ENCODE peak calls at places on chromosomes 2 and 18, in eight cellular contexts. M is breast epithelium; C is CD8-positive, alpha-beta T cell; W is mucosa of descending colon; Y is ovary; A is neural crest cell; I is psoas muscle; D is WTC11. N is an unnamed sample.

GRCh38 chr2:235360446-235360845 is 133.4 kb upstream of the AGAP1 start:
- DNase-seq in M (no peak), C (no peak), W (no peak), Y (no peak), A (no peak), I (no peak), D (no peak), N (no peak)

GRCh38 chr18:3248670-3249359 is 1.2 kb downstream of the MYL12A start:
- DNase-seq in M (no peak), C (no peak), W (no peak), Y (no peak), A (no peak), I (no peak), D (no peak), N (no peak)

GRCh38 chr2:160494243-160494642 is 636 bp upstream of the RBMS1 start:
- DNase-seq in M (no peak), C (no peak), W (no peak), Y (peak), A (no peak), I (no peak), D (no peak), N (no peak)

GRCh38 chr2:24435391-24436316 is 55.4 kb upstream of the NCOA1 start:
- DNase-seq in M (peak), C (no peak), W (no peak), Y (peak), A (no peak), I (peak), D (no peak), N (no peak)

GRCh38 chr18:21490745-21491144 is 109.8 kb downstream of the ESCO1 start:
- DNase-seq in M (no peak), C (no peak), W (no peak), Y (no peak), A (no peak), I (no peak), D (no peak), N (no peak)

GRCh38 chr18:8584798-8585197 is 24.4 kb upstream of the RAB12 start:
- DNase-seq in M (no peak), C (no peak), W (no peak), Y (no peak), A (no peak), I (no peak), D (peak), N (no peak)

GRCh38 chr2:170092475-170092874 is 85.5 kb upstream of the MYO3B start:
- DNase-seq in M (no peak), C (no peak), W (no peak), Y (no peak), A (no peak), I (no peak), D (no peak), N (no peak)

GRCh38 chr2:144459937-144460336 is 60.0 kb downstream of the ZEB2 start:
- DNase-seq in M (no peak), C (peak), W (no peak), Y (no peak), A (no peak), I (no peak), D (no peak), N (no peak)

GRCh38 chr2:233481368-233482142 is 85.0 kb downstream of the USP40 start:
- DNase-seq in M (no peak), C (no peak), W (no peak), Y (no peak), A (no peak), I (no peak), D (no peak), N (no peak)

GRCh38 chr2:211133766-211134165 is 577.4 kb downstream of the CPS1 start:
- DNase-seq in M (no peak), C (no peak), W (no peak), Y (no peak), A (no peak), I (no peak), D (no peak), N (no peak)

GRCh38 chr2:203543898-203544328 is 8.8 kb upstream of the RAPH1 start:
- DNase-seq in M (no peak), C (no peak), W (no peak), Y (no peak), A (no peak), I (no peak), D (no peak), N (no peak)

GRCh38 chr2:237456200-237456731 is 30.8 kb upstream of the MLPH start:
- DNase-seq in M (no peak), C (no peak), W (no peak), Y (no peak), A (no peak), I (peak), D (no peak), N (no peak)

GRCh38 chr2:47373747-47374146 is 29.2 kb upstream of the MSH2 start:
- DNase-seq in M (no peak), C (no peak), W (peak), Y (no peak), A (peak), I (no peak), D (peak), N (peak)

GRCh38 chr2:145094353-145094752 is 574.4 kb upstream of the ZEB2 start:
- DNase-seq in M (no peak), C (no peak), W (no peak), Y (no peak), A (no peak), I (no peak), D (no peak), N (no peak)

GRCh38 chr2:193542762-193543161 is 1348.0 kb upstream of the TMEFF2 start:
- DNase-seq in M (no peak), C (no peak), W (no peak), Y (no peak), A (no peak), I (no peak), D (no peak), N (no peak)

GRCh38 chr2:105403785-105404698 is 5.2 kb upstream of the FHL2 start:
- DNase-seq in M (no peak), C (no peak), W (peak), Y (no peak), A (no peak), I (no peak), D (peak), N (no peak)

GRCh38 chr2:17148298-17149228 is 369.7 kb downstream of the RAD51AP2 start:
- DNase-seq in M (no peak), C (no peak), W (no peak), Y (peak), A (peak), I (no peak), D (peak), N (no peak)

GRCh38 chr2:1992280-1992679 is 248.0 kb upstream of the PXDN start:
- DNase-seq in M (no peak), C (no peak), W (no peak), Y (no peak), A (no peak), I (no peak), D (no peak), N (no peak)

DNA sequence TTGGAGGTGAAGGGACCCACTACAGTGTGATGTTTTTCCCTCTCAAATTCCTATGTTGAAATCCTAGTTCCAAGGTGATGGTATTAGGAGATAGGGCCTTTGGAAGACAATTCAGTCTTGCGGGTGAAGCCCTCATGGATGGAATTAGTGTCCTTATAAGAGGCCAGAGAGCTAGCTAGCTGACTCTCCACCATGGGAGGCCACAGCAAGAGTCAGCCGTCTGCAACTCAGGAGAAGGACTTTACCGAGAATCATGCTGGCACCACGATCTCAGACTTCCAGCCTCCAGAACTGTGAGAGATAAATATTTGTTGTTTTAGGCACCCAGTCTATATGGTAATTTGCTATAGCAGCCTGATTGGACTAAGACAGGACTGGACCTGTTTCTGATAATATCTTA is 461.4 kb downstream of the TSN start:
- DNase-seq in M (no peak), C (no peak), W (no peak), Y (no peak), A (no peak), I (no peak), D (no peak), N (no peak)
- TF ChIP-seq CTCF in M (no peak), C (no peak), W (no peak), Y (no peak), A (no peak), I (no peak), D (no peak), N (no peak)

DNA sequence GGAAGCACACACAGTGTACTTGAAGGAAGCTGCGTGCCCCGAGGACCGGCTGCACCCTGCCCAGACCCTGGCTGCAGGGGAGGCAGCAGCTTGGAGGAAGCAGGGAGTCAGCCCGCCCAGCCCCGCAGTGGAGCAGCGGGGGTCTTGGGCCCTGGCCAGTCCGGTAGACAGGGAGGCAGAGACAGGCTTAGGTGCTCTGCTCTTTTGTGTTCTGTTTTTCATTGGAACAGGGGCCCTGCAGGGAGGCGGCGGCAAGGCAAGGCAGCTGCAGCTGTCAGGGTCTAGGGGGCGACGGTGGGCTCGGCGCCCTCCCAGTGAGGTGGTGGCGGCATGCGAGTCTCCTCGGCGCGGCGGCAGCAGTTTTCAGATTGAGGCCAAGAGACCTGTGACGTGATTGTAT is 53.3 kb upstream of the TFCP2L1 start:
- DNase-seq in M (no peak), C (no peak), W (no peak), Y (no peak), A (no peak), I (no peak), D (peak), N (no peak)
- TF ChIP-seq CTCF in M (no peak), C (no peak), W (no peak), Y (no peak), A (no peak), I (no peak), D (peak), N (no peak)

DNA sequence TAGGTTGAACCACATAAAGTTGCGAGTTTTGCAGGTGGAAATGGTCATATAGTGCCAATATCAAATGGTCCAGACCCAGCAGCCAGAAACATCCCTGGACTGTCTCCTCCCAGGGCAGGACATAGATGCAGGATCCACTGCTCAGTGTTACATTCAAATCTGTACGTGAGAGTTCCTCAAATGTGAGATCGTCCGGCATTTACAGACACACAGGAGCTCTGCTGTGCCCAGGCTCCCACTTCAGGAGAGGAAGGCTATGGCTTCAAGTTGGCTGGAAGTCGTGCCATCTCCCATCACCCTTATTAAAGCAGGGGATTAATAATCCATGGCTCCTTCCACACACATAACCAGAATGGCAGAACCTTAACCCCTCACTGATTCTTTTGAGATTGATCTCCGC is 688.2 kb upstream of the HS6ST1 start:
- DNase-seq in M (no peak), C (no peak), W (no peak), Y (no peak), A (no peak), I (no peak), D (no peak), N (no peak)
- TF ChIP-seq CTCF in M (no peak), C (no peak), W (no peak), Y (no peak), A (no peak), I (no peak), D (no peak), N (no peak)

DNA sequence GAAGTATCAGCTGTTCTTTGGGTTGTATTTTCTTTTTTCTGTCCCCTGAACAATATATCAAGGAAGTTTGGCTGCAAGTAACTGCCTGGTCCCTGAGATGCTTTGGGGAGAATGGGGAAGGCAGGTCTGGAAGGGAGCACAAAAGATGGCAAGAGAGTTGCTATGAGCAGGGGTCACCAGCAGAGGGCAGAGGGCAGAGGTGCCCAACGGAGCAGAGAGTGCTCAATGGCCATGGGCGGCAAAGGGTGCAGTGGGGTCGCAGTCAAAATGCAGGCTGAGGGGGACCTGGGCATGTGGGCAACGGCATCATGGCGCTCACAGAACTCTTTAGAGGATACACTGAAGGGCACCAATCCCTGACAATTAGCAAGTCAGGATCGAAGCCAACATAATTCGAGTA is 107.7 kb upstream of the ATP8B1 start:
- DNase-seq in M (no peak), C (no peak), W (no peak), Y (no peak), A (peak), I (no peak), D (peak), N (no peak)
- TF ChIP-seq CTCF in M (no peak), C (no peak), W (no peak), Y (no peak), A (peak), I (no peak), D (peak), N (no peak)

N was measured in mesothelial cell of epicardium.